ENCODE peak calls at places on chromosomes 2 and 18, in nine cellular contexts. H, W, B, T, O, X, N, M and P are unnamed samples.

GRCh38 chr2:65300772-65301711 is 73.4 kb downstream of the ACTR2 start:
- DNase-seq in H (peak), W (peak), B (no peak), T (peak), O (peak), X (peak), N (peak), M (peak), P (no peak)

GRCh38 chr18:54852780-54853675 is 24.8 kb downstream of the RAB27B start:
- DNase-seq in H (no peak), W (no peak), B (no peak), T (no peak), O (no peak), X (no peak), N (no peak), M (no peak), P (no peak)

GRCh38 chr2:232441147-232441651 is 14.8 kb upstream of the ALPI start:
- DNase-seq in H (no peak), W (no peak), B (no peak), T (no peak), O (no peak), X (no peak), N (no peak), M (no peak), P (peak)

GRCh38 chr18:37395138-37395537 is 170.5 kb downstream of the CELF4 start:
- DNase-seq in H (no peak), W (no peak), B (no peak), T (no peak), O (no peak), X (no peak), N (no peak), M (no peak), P (no peak)

GRCh38 chr2:198776616-198777406 is 680.9 kb downstream of the SATB2 start:
- DNase-seq in H (no peak), W (no peak), B (no peak), T (no peak), O (no peak), X (no peak), N (no peak), M (no peak), P (no peak)

GRCh38 chr18:3075491-3075890 is 62.5 kb upstream of the LPIN2 start:
- DNase-seq in H (no peak), W (no peak), B (no peak), T (no peak), O (no peak), X (no peak), N (peak), M (no peak), P (no peak)

GRCh38 chr18:28884304-28884703 is 707.4 kb upstream of the CDH2 start:
- DNase-seq in H (no peak), W (no peak), B (no peak), T (no peak), O (no peak), X (no peak), N (peak), M (no peak), P (no peak)

GRCh38 chr2:106039634-106040033 is 154.5 kb downstream of the UXS1 start:
- DNase-seq in H (no peak), W (no peak), B (no peak), T (no peak), O (no peak), X (no peak), N (no peak), M (no peak), P (no peak)